ENCODE peak calls at places on chromosomes 12 and 14, in ten cellular contexts. One of them, this sample, is unnamed.
A peak's percentile ranks its signal among the peaks of the same experiment; 100 is the strongest.

GRCh38 chr14:22803575-22803974 is 11.7 kb downstream of the SLC7A7 start:
- DNase-seq in vagina: no peak
- DNase-seq in transverse colon: no peak
- DNase-seq in prostate gland: no peak
- DNase-seq in HCT116: no peak
- DNase-seq in H1: no peak
- DNase-seq in spleen: peak; percentile 66
- DNase-seq in GM23338: no peak
- DNase-seq in HL-60: no peak
- DNase-seq in K562: no peak
- DNase-seq in this sample: no peak

GRCh38 chr12:101697197-101697929 is at the start of gene CHPT1:
- DNase-seq in vagina: no peak
- DNase-seq in transverse colon: peak; percentile 83
- DNase-seq in prostate gland: peak; percentile 57
- DNase-seq in HCT116: no peak
- DNase-seq in H1: peak; percentile 54
- DNase-seq in spleen: peak; percentile 95
- DNase-seq in GM23338: peak; percentile 85
- DNase-seq in HL-60: peak; percentile 65
- DNase-seq in K562: peak; percentile 93
- DNase-seq in this sample: peak; percentile 59

GRCh38 chr14:22370084-22370847 is 218.8 kb downstream of the DAD1 start:
- DNase-seq in vagina: no peak
- DNase-seq in transverse colon: no peak
- DNase-seq in prostate gland: peak; percentile 67
- DNase-seq in HCT116: no peak
- DNase-seq in H1: no peak
- DNase-seq in spleen: no peak
- DNase-seq in GM23338: no peak
- DNase-seq in HL-60: no peak
- DNase-seq in K562: no peak
- DNase-seq in this sample: peak; percentile 56

GRCh38 chr12:87930033-87930432 is 99.2 kb downstream of the C12orf50 start:
- DNase-seq in vagina: no peak
- DNase-seq in transverse colon: no peak
- DNase-seq in prostate gland: no peak
- DNase-seq in HCT116: no peak
- DNase-seq in H1: no peak
- DNase-seq in spleen: no peak
- DNase-seq in GM23338: no peak
- DNase-seq in HL-60: no peak
- DNase-seq in K562: no peak
- DNase-seq in this sample: no peak

GRCh38 chr14:55136868-55137785 is 8.1 kb downstream of the LGALS3 start:
- DNase-seq in vagina: no peak
- DNase-seq in transverse colon: peak; percentile 41
- DNase-seq in prostate gland: no peak
- DNase-seq in HCT116: no peak
- DNase-seq in H1: no peak
- DNase-seq in spleen: no peak
- DNase-seq in GM23338: no peak
- DNase-seq in HL-60: no peak
- DNase-seq in K562: peak; percentile 22
- DNase-seq in this sample: peak; percentile 56

GRCh38 chr12:46071769-46072624 is 81.6 kb upstream of the SCAF11 start:
- DNase-seq in vagina: no peak
- DNase-seq in transverse colon: peak; percentile 83
- DNase-seq in prostate gland: peak; percentile 45
- DNase-seq in HCT116: peak; percentile 58
- DNase-seq in H1: peak; percentile 46
- DNase-seq in spleen: peak; percentile 83
- DNase-seq in GM23338: peak; percentile 88
- DNase-seq in HL-60: peak; percentile 38
- DNase-seq in K562: peak; percentile 62
- DNase-seq in this sample: peak; percentile 30

GRCh38 chr12:116244474-116245090 is 32.9 kb downstream of the MED13L start:
- DNase-seq in vagina: no peak
- DNase-seq in transverse colon: no peak
- DNase-seq in prostate gland: no peak
- DNase-seq in HCT116: no peak
- DNase-seq in H1: no peak
- DNase-seq in spleen: no peak
- DNase-seq in GM23338: peak; percentile 57
- DNase-seq in HL-60: no peak
- DNase-seq in K562: no peak
- DNase-seq in this sample: no peak

GRCh38 chr12:103773109-103773905 is 67.7 kb downstream of the NT5DC3 start:
- DNase-seq in vagina: no peak
- DNase-seq in transverse colon: no peak
- DNase-seq in prostate gland: no peak
- DNase-seq in HCT116: no peak
- DNase-seq in H1: no peak
- DNase-seq in spleen: no peak
- DNase-seq in GM23338: no peak
- DNase-seq in HL-60: no peak
- DNase-seq in K562: no peak
- DNase-seq in this sample: no peak

GRCh38 chr12:28563286-28563685 is 373.0 kb downstream of the CCDC91 start:
- DNase-seq in vagina: no peak
- DNase-seq in transverse colon: no peak
- DNase-seq in prostate gland: no peak
- DNase-seq in HCT116: no peak
- DNase-seq in H1: no peak
- DNase-seq in spleen: no peak
- DNase-seq in GM23338: no peak
- DNase-seq in HL-60: no peak
- DNase-seq in K562: peak; percentile 8
- DNase-seq in this sample: no peak

GRCh38 chr14:103998027-103998426 is 55.7 kb upstream of the RD3L start:
- DNase-seq in vagina: no peak
- DNase-seq in transverse colon: no peak
- DNase-seq in prostate gland: no peak
- DNase-seq in HCT116: no peak
- DNase-seq in H1: no peak
- DNase-seq in spleen: no peak
- DNase-seq in GM23338: no peak
- DNase-seq in HL-60: no peak
- DNase-seq in K562: no peak
- DNase-seq in this sample: no peak

GRCh38 chr14:31718585-31718984 is 157.4 kb downstream of the NUBPL start:
- DNase-seq in vagina: no peak
- DNase-seq in transverse colon: no peak
- DNase-seq in prostate gland: no peak
- DNase-seq in HCT116: no peak
- DNase-seq in H1: no peak
- DNase-seq in spleen: no peak
- DNase-seq in GM23338: no peak
- DNase-seq in HL-60: no peak
- DNase-seq in K562: no peak
- DNase-seq in this sample: no peak

GRCh38 chr12:15794836-15795235 is 5.6 kb upstream of the EPS8 start:
- DNase-seq in vagina: no peak
- DNase-seq in transverse colon: no peak
- DNase-seq in prostate gland: no peak
- DNase-seq in HCT116: no peak
- DNase-seq in H1: no peak
- DNase-seq in spleen: no peak
- DNase-seq in GM23338: no peak
- DNase-seq in HL-60: no peak
- DNase-seq in K562: no peak
- DNase-seq in this sample: no peak

DNA sequence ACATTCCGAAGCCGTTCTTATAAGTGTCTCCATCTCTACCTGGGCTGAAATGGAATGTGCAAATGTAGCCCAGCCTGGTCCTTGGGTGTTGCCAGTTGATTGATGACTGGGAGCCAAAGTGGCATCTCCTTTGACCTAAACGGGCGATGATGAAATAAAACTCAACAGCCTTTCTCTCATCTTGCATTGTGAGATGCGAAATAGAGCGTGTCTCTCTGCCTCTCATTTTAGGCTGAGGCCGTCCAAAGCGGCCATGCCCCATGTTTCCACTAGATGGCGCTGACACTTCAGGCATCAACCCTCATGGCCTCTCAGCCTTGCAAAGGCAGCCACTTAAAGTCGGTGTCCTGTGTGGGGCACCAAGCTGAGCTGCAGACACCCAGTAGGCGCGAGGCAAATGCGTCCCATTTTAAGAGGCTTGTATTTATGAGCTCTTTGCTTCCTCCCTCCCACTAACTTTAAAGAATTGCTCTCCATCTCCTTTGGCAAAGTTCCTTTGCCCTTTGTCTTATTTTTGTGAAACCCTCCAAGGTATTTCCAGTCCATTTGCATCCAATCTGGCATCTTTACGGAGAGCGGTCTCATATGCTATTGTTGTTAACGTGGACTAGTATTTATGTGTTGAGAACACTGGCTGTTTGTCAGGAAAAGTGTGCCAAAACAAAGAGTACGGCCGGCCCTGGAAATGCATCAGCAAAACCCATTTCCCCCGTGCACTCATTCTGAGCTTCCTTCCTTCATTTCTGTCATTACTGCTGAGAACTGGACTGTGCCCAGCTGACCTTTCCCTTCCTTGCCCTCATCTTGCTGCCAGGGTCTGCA is 25.0 kb downstream of the GPRC5A start:
- DNase-seq in vagina: no peak
- DNase-seq in transverse colon: peak; percentile 87
- DNase-seq in prostate gland: peak; percentile 81
- DNase-seq in HCT116: peak; percentile 48
- DNase-seq in H1: peak; percentile 57
- DNase-seq in spleen: peak; percentile 94
- DNase-seq in GM23338: peak; percentile 87
- DNase-seq in HL-60: peak; percentile 52
- DNase-seq in K562: peak; percentile 66
- DNase-seq in this sample: peak; percentile 85
- TF ChIP-seq POLR2AphosphoS5 in vagina: peak; percentile 64
- TF ChIP-seq POLR2AphosphoS5 in transverse colon: no peak
- TF ChIP-seq POLR2AphosphoS5 in prostate gland: peak; percentile 48
- TF ChIP-seq POLR2AphosphoS5 in HCT116: peak; percentile 56
- TF ChIP-seq POLR2AphosphoS5 in H1: no peak
- TF ChIP-seq POLR2AphosphoS5 in spleen: no peak
- TF ChIP-seq POLR2AphosphoS5 in GM23338: no peak
- TF ChIP-seq POLR2AphosphoS5 in HL-60: no peak
- TF ChIP-seq POLR2AphosphoS5 in K562: no peak
- TF ChIP-seq POLR2AphosphoS5 in this sample: no peak

DNA sequence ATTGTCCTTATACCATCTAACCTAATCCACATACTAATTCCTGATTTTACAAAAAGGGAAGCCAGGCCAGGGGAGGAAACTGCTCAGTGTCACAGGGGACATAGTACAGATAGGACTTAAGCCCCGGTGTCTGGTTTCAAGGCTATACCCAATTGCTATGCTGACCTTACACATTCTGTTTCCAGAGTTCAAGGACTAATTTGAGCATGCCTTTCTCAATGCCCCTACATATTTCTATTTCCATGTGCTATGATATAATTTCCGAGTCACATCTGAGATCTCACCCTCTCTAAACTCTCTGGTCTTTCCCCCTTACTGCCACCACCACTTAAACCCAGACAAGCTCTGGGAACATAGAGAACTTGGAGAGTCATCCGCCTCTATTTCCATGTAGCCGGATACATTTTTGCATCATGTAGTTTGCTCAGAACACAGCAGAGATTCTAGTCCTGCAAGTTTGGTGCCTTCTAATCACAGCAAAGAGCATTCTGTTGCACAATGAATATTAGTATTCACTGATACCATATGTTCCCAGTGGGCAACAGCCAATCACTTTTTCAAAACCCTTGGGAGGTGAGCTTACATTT is 34.2 kb downstream of the PPM1H start:
- DNase-seq in vagina: no peak
- DNase-seq in transverse colon: no peak
- DNase-seq in prostate gland: peak; percentile 59
- DNase-seq in HCT116: no peak
- DNase-seq in H1: no peak
- DNase-seq in spleen: no peak
- DNase-seq in GM23338: no peak
- DNase-seq in HL-60: no peak
- DNase-seq in K562: peak; percentile 47
- DNase-seq in this sample: no peak
- TF ChIP-seq CTCF in vagina: no peak
- TF ChIP-seq CTCF in transverse colon: no peak
- TF ChIP-seq CTCF in prostate gland: no peak
- TF ChIP-seq CTCF in HCT116: no peak
- TF ChIP-seq CTCF in H1: no peak
- TF ChIP-seq CTCF in spleen: no peak
- TF ChIP-seq CTCF in GM23338: no peak
- TF ChIP-seq CTCF in HL-60: no peak
- TF ChIP-seq CTCF in K562: no peak
- TF ChIP-seq CTCF in this sample: no peak

GRCh38 chr12:67665679-67666078 is 17.1 kb downstream of the DYRK2 start:
- DNase-seq in vagina: no peak
- DNase-seq in transverse colon: no peak
- DNase-seq in prostate gland: no peak
- DNase-seq in HCT116: no peak
- DNase-seq in H1: no peak
- DNase-seq in spleen: no peak
- DNase-seq in GM23338: no peak
- DNase-seq in HL-60: no peak
- DNase-seq in K562: no peak
- DNase-seq in this sample: no peak

GRCh38 chr12:67658486-67658885 is 9.9 kb downstream of the DYRK2 start:
- DNase-seq in vagina: no peak
- DNase-seq in transverse colon: no peak
- DNase-seq in prostate gland: no peak
- DNase-seq in HCT116: no peak
- DNase-seq in H1: no peak
- DNase-seq in spleen: no peak
- DNase-seq in GM23338: no peak
- DNase-seq in HL-60: no peak
- DNase-seq in K562: no peak
- DNase-seq in this sample: no peak

GRCh38 chr12:67659296-67659695 is 10.8 kb downstream of the DYRK2 start:
- DNase-seq in vagina: no peak
- DNase-seq in transverse colon: no peak
- DNase-seq in prostate gland: no peak
- DNase-seq in HCT116: no peak
- DNase-seq in H1: no peak
- DNase-seq in spleen: no peak
- DNase-seq in GM23338: no peak
- DNase-seq in HL-60: no peak
- DNase-seq in K562: no peak
- DNase-seq in this sample: no peak

GRCh38 chr12:67663121-67663520 is 14.6 kb downstream of the DYRK2 start:
- DNase-seq in vagina: no peak
- DNase-seq in transverse colon: no peak
- DNase-seq in prostate gland: no peak
- DNase-seq in HCT116: no peak
- DNase-seq in H1: no peak
- DNase-seq in spleen: no peak
- DNase-seq in GM23338: no peak
- DNase-seq in HL-60: no peak
- DNase-seq in K562: no peak
- DNase-seq in this sample: no peak

GRCh38 chr12:67661311-67662011 is 12.9 kb downstream of the DYRK2 start:
- DNase-seq in vagina: no peak
- DNase-seq in transverse colon: no peak
- DNase-seq in prostate gland: no peak
- DNase-seq in HCT116: no peak
- DNase-seq in H1: no peak
- DNase-seq in spleen: no peak
- DNase-seq in GM23338: no peak
- DNase-seq in HL-60: no peak
- DNase-seq in K562: no peak
- DNase-seq in this sample: no peak
- TF ChIP-seq POLR2AphosphoS5 in vagina: no peak
- TF ChIP-seq POLR2AphosphoS5 in transverse colon: no peak
- TF ChIP-seq POLR2AphosphoS5 in prostate gland: no peak
- TF ChIP-seq POLR2AphosphoS5 in HCT116: no peak
- TF ChIP-seq POLR2AphosphoS5 in H1: no peak
- TF ChIP-seq POLR2AphosphoS5 in spleen: no peak
- TF ChIP-seq POLR2AphosphoS5 in GM23338: no peak
- TF ChIP-seq POLR2AphosphoS5 in HL-60: no peak
- TF ChIP-seq POLR2AphosphoS5 in K562: no peak
- TF ChIP-seq POLR2AphosphoS5 in this sample: no peak

GRCh38 chr12:117890137-117890536 is 78.7 kb downstream of the KSR2 start:
- DNase-seq in vagina: no peak
- DNase-seq in transverse colon: no peak
- DNase-seq in prostate gland: no peak
- DNase-seq in HCT116: no peak
- DNase-seq in H1: no peak
- DNase-seq in spleen: no peak
- DNase-seq in GM23338: peak; percentile 49
- DNase-seq in HL-60: no peak
- DNase-seq in K562: no peak
- DNase-seq in this sample: no peak
- TF ChIP-seq CTCF in vagina: no peak
- TF ChIP-seq CTCF in transverse colon: no peak
- TF ChIP-seq CTCF in prostate gland: no peak
- TF ChIP-seq CTCF in HCT116: no peak
- TF ChIP-seq CTCF in H1: no peak
- TF ChIP-seq CTCF in spleen: no peak
- TF ChIP-seq CTCF in GM23338: peak; percentile 39
- TF ChIP-seq CTCF in HL-60: no peak
- TF ChIP-seq CTCF in K562: peak; percentile 25
- TF ChIP-seq CTCF in this sample: no peak

This sample was measured in breast epithelium.